ENCODE peak calls at places on chromosomes 2 and 18, in nine cellular contexts. B is astrocyte, L is heart left ventricle, Y is HCT116, R is cardiac muscle cell, O is transverse colon, N is uterus, F is body of pancreas, Z is Peyer's patch. T is an unnamed sample.

GRCh38 chr18:10476430-10476829 is 22.0 kb downstream of the APCDD1 start:
- DNase-seq in B (peak), N (no peak), Z (no peak), F (no peak), R (no peak), O (no peak), Y (no peak), L (no peak), T (no peak)

GRCh38 chr2:275457-275856 is 10.7 kb downstream of the ACP1 start:
- DNase-seq in R (no peak), B (no peak), Y (no peak), F (no peak), N (no peak), L (no peak), Z (no peak), O (no peak), T (no peak)

GRCh38 chr2:59462418-59463197 is 1090.8 kb downstream of the BCL11A start:
- DNase-seq in F (no peak), Z (no peak), N (no peak), O (no peak), L (no peak), Y (no peak), B (no peak), R (peak), T (no peak)

GRCh38 chr2:150513647-150514046 is 26.2 kb upstream of the RND3 start:
- DNase-seq in R (no peak), O (no peak), F (no peak), B (peak), Y (no peak), L (no peak), N (no peak), Z (no peak), T (no peak)

GRCh38 chr2:30226144-30227032 is 4.9 kb upstream of the LBH start:
- DNase-seq in L (no peak), Y (no peak), Z (no peak), F (no peak), N (no peak), R (no peak), O (no peak), B (peak), T (no peak)

GRCh38 chr2:217282531-217282930 is 422.7 kb upstream of the TNP1 start:
- DNase-seq in Y (no peak), O (no peak), R (no peak), L (no peak), B (peak), Z (no peak), N (no peak), F (no peak), T (no peak)

GRCh38 chr2:158024288-158024898 is 77.3 kb upstream of the UPP2 start:
- DNase-seq in L (peak), R (peak), N (no peak), Z (peak), O (peak), Y (no peak), F (peak), B (no peak), T (peak)

GRCh38 chr2:160492401-160493226 is 993 bp downstream of the RBMS1 start:
- DNase-seq in R (peak), Y (peak), F (peak), N (peak), L (peak), B (peak), Z (peak), O (peak), T (no peak)

GRCh38 chr18:8741524-8741923 is 36.2 kb downstream of the MTCL1 start:
- DNase-seq in L (no peak), F (no peak), B (no peak), O (no peak), R (no peak), N (no peak), Z (no peak), Y (no peak), T (no peak)

GRCh38 chr2:78992807-78993517 is 32.5 kb upstream of the REG3G start:
- DNase-seq in N (no peak), O (peak), F (peak), B (no peak), Y (no peak), Z (no peak), R (peak), L (no peak), T (no peak)

GRCh38 chr2:212539145-212539880 is 711 bp upstream of the ERBB4 start:
- DNase-seq in Z (no peak), N (no peak), O (no peak), B (no peak), R (peak), F (peak), L (peak), Y (no peak), T (peak)

GRCh38 chr2:96727431-96727830 is 12.4 kb downstream of the LMAN2L start:
- DNase-seq in Y (no peak), R (no peak), L (no peak), B (no peak), O (no peak), N (no peak), F (no peak), Z (no peak), T (no peak)

GRCh38 chr2:233141888-233142287 is 81.7 kb downstream of the INPP5D start:
- DNase-seq in Y (no peak), L (no peak), N (no peak), F (no peak), O (no peak), R (peak), Z (no peak), B (no peak), T (no peak)

GRCh38 chr2:21276163-21276562 is 152.4 kb downstream of the TDRD15 start:
- DNase-seq in Z (no peak), N (no peak), L (no peak), R (no peak), B (no peak), Y (no peak), F (no peak), O (peak), T (no peak)

GRCh38 chr2:68328901-68329300 is 9.2 kb upstream of the CNRIP1 start:
- DNase-seq in B (no peak), N (no peak), O (no peak), F (no peak), L (no peak), R (no peak), Z (no peak), Y (no peak), T (no peak)

GRCh38 chr2:37907480-37908070 is 17.5 kb upstream of the RMDN2 start:
- DNase-seq in B (peak), Z (no peak), Y (no peak), L (no peak), R (no peak), N (no peak), F (no peak), O (no peak), T (no peak)

GRCh38 chr2:45627911-45628310 is 16.8 kb upstream of the SRBD1 start:
- DNase-seq in Y (no peak), B (peak), Z (no peak), O (no peak), N (no peak), R (no peak), F (no peak), L (no peak), T (no peak)

GRCh38 chr2:12321017-12321641 is 395.6 kb upstream of the TRIB2 start:
- DNase-seq in R (no peak), O (no peak), Y (no peak), B (peak), F (peak), L (peak), Z (no peak), N (peak), T (peak)

GRCh38 chr2:37636209-37637077 is 35.0 kb downstream of the CDC42EP3 start:
- DNase-seq in Z (no peak), B (no peak), O (no peak), N (no peak), R (no peak), L (no peak), Y (no peak), F (no peak), T (no peak)

GRCh38 chr2:29455202-29455885 is 340.1 kb downstream of the CLIP4 start:
- DNase-seq in O (no peak), R (peak), Y (no peak), F (no peak), Z (no peak), N (no peak), B (no peak), L (no peak), T (no peak)

GRCh38 chr2:109345653-109346165 is 216.7 kb downstream of the SH3RF3 start:
- DNase-seq in Y (no peak), N (no peak), F (peak), R (no peak), B (no peak), L (no peak), O (no peak), Z (no peak), T (no peak)

GRCh38 chr2:186881644-186882043 is 32.7 kb upstream of the ZSWIM2 start:
- DNase-seq in Y (no peak), R (no peak), Z (no peak), F (no peak), L (no peak), O (no peak), B (no peak), N (no peak), T (no peak)

GRCh38 chr2:205680067-205680466 is 2.2 kb upstream of the NRP2 start:
- DNase-seq in R (peak), Z (peak), F (peak), Y (peak), O (peak), N (peak), L (peak), B (peak), T (no peak)

DNA sequence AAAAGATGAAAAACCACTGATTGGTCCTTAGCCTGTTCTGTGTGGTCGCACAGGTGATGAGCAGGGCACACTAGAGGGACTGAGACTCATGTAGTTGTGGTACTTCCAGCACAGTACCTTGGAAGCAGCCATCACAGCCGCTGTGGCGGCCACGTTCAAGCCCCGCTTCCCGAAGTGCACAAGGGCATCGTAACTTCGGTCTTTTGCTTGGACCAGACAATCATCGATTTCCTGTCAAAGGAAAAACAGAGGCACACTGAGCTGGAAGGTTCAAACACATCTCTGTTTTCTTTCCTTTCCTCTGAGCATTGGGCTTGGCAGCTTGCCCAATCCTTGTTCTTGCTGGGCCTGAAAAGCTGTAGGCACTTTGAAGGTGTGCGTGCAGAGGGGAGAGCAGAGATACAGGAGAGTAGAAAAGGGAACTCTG is 52.6 kb downstream of the MRPL35 start:
- DNase-seq in Z (no peak), R (no peak), B (no peak), N (no peak), Y (no peak), L (no peak), O (peak), F (peak), T (no peak)
- H3K27ac ChIP-seq in Z (no peak), R (no peak), B (no peak), N (no peak), Y (no peak), L (no peak), O (peak), F (no peak), T (no peak)

DNA sequence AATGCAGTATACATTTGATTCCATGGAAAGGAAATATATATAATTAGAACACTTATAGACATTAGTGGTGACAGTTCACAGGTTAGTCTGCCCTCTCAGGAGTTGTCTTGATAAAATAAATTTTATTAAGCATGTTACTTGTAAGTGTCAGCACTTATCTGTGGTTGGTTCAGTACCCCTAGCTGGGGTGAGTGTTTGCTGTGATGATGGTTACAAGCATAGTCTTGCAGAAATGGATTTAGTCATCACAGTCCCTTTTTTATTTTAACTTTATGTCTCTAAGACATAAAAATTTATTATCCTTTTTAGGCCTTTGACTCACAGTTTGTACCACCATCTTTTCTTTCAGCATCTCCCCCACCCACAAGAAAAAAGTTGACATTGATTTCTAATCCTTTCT is 52.1 kb downstream of the NCK2 start:
- DNase-seq in Z (no peak), L (no peak), N (no peak), F (no peak), O (no peak), B (no peak), R (no peak), Y (no peak), T (no peak)
- H3K4me3 ChIP-seq in Z (no peak), L (no peak), N (no peak), F (no peak), O (no peak), B (no peak), R (no peak), Y (no peak), T (no peak)

GRCh38 chr2:27705851-27706622 is 42.3 kb downstream of the SLC4A1AP start:
- DNase-seq in B (peak), N (peak), Z (no peak), R (no peak), O (peak), L (peak), F (peak), Y (peak), T (no peak)
- TF ChIP-seq CTCF in B (no peak), N (no peak), Z (no peak), R (no peak), O (no peak), L (no peak), F (no peak), Y (no peak), T (no peak)

GRCh38 chr2:43215673-43216255 is 10.6 kb downstream of the ZFP36L2 start:
- DNase-seq in F (no peak), Y (no peak), B (no peak), O (no peak), L (no peak), R (no peak), N (no peak), Z (no peak), T (no peak)
- H3K27ac ChIP-seq in F (no peak), Y (no peak), B (no peak), O (no peak), L (peak), R (peak), N (no peak), Z (no peak), T (no peak)

GRCh38 chr2:176123847-176124273 is 1.3 kb downstream of the HOXD9 start:
- DNase-seq in O (no peak), Z (no peak), B (no peak), N (peak), Y (no peak), R (no peak), F (no peak), L (no peak), T (no peak)
- H3K4me3 ChIP-seq in O (peak), Z (no peak), B (no peak), N (peak), Y (no peak), R (no peak), F (no peak), L (no peak), T (no peak)

GRCh38 chr2:198383392-198383791 is 579.0 kb downstream of the PLCL1 start:
- DNase-seq in N (no peak), O (no peak), F (no peak), R (no peak), Z (no peak), B (peak), Y (no peak), L (no peak), T (no peak)

GRCh38 chr2:198390670-198391069 is 586.3 kb downstream of the PLCL1 start:
- DNase-seq in N (no peak), Y (no peak), R (no peak), B (no peak), Z (no peak), L (no peak), O (no peak), F (no peak), T (no peak)

DNA sequence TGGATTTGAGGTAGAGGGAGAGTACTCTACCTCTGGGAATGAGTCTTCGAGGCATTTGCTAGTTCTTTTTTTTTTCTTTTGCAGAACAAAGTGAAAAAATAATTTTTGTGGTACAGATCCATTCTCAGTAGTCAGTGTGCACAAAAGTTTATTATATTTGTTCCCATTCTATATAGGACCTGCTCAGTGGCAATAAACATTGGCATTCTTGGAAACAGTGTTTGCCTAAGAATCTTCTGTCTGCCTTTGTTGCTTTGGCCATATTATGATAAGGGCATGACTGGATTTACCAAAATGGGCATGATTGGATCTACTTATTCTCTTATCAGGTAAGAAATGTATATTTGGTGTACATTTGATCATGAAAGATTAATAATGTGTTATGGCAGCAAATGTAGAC is 583.3 kb downstream of the PLCL1 start:
- DNase-seq in R (no peak), L (no peak), Z (no peak), Y (no peak), B (no peak), F (no peak), N (no peak), O (no peak), T (no peak)
- TF ChIP-seq CTCF in R (no peak), L (no peak), Z (no peak), Y (no peak), B (no peak), F (no peak), N (no peak), O (no peak), T (no peak)

GRCh38 chr2:100199421-100199820 is 57.0 kb upstream of the AFF3 start:
- DNase-seq in O (no peak), N (no peak), Z (no peak), B (no peak), F (no peak), L (no peak), Y (no peak), R (no peak), T (no peak)
- H3K27ac ChIP-seq in O (peak), N (peak), Z (peak), B (no peak), F (no peak), L (no peak), Y (no peak), R (no peak), T (no peak)

DNA sequence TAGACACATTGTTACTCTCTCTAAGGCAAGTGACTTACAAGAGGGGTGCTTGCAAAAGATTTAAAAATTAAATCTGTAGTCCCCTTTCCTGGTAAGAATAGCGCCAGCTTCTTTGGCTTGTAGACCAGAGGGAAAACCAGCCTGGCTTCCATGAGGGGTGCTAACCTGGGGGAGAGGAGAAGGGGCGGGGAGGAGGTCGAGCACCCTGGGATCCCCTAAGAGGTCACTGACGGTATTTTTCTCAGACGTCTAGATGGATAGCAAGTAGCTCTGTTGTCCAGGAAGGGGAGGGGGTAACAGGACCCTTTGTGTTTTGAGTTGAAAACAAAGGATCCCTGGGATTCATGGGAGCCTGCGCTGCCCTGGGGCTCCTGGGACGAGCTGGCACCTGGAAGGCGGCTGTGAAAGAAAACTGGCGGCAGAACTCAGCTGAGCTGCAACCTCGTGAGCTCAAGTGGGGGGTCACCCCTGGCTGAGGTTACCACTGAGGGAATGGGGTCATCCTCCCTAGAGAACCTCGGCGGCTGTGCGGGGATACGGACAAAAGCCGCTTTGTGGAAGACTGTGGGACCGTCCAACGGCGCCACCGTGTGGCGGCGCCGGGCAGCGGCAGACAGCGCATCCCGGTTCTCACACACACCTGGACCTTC is 37.8 kb upstream of the MRPL19 start:
- DNase-seq in B (no peak), Y (peak), N (peak), L (peak), O (peak), Z (peak), R (peak), F (peak), T (peak)
- H3K4me3 ChIP-seq in B (no peak), Y (peak), N (no peak), L (no peak), O (no peak), Z (peak), R (peak), F (no peak), T (peak)

GRCh38 chr2:218980800-218981389 is 4.1 kb downstream of the FEV start:
- DNase-seq in B (no peak), N (no peak), O (no peak), L (no peak), R (no peak), Y (no peak), Z (no peak), F (no peak), T (no peak)
- TF ChIP-seq CTCF in B (no peak), N (no peak), O (no peak), L (no peak), R (no peak), Y (no peak), Z (no peak), F (no peak), T (no peak)

T was measured in dorsolateral prefrontal cortex.